ENCODE peak calls at places on chromosomes 12 and 14, in five cellular contexts. A, O, S, V and D are unnamed samples.

GRCh38 chr12:32183646-32184045 is 77.0 kb downstream of the BICD1 start:
- DNase-seq in V (no peak), O (peak; percentile 62), A (no peak), S (no peak), D (no peak)

GRCh38 chr12:78315018-78315417 is 484.3 kb downstream of the NAV3 start:
- DNase-seq in V (no peak), S (no peak), A (no peak), O (no peak), D (no peak)

GRCh38 chr12:132668191-132669088 is 18.7 kb downstream of the POLE start:
- DNase-seq in O (no peak), V (no peak), S (no peak), A (no peak), D (no peak)

GRCh38 chr14:31441273-31442110 is 15.8 kb downstream of the DTD2 start:
- DNase-seq in V (no peak), O (peak; percentile 24), A (no peak), S (no peak), D (no peak)

GRCh38 chr12:22255097-22255496 is 79.4 kb downstream of the ST8SIA1 start:
- DNase-seq in S (no peak), O (peak; percentile 73), A (no peak), V (no peak), D (no peak)

GRCh38 chr14:76497550-76498484 is 121.9 kb downstream of the ESRRB start:
- DNase-seq in O (no peak), V (peak; percentile 51), S (no peak), A (peak; percentile 69), D (no peak)

GRCh38 chr14:51333901-51334432 is 93.9 kb downstream of the TMX1 start:
- DNase-seq in V (no peak), A (no peak), S (no peak), O (no peak), D (no peak)

GRCh38 chr14:56482306-56482705 is 97.3 kb upstream of the TMEM260 start:
- DNase-seq in A (peak; percentile 71), V (no peak), O (peak; percentile 20), S (no peak), D (no peak)

GRCh38 chr12:12449533-12450025 is 92.7 kb downstream of the BORCS5 start:
- DNase-seq in V (no peak), O (no peak), A (no peak), S (no peak), D (no peak)

GRCh38 chr12:6551063-6551461 is 4.8 kb downstream of the IFFO1 start:
- DNase-seq in A (no peak), S (no peak), V (no peak), O (no peak), D (no peak)

GRCh38 chr14:104694475-104694950 is 5.1 kb downstream of the INF2 start:
- DNase-seq in S (no peak), A (no peak), V (no peak), O (no peak), D (no peak)